ENCODE peak calls at places on chromosomes 16 and 17, in ten cellular contexts. One of them, this sample, is unnamed.
A peak's percentile ranks its signal among the peaks of the same experiment; 100 is the strongest.

GRCh38 chr16:65283238-65283651 is 161.4 kb upstream of the CDH11 start:
- DNase-seq in renal cortical epithelial cell: no peak
- DNase-seq in stimulated activated naive CD8-positive, alpha-beta T cell treated with anti-CD3 and anti-CD28 coated beads, Interleukin-15, amount 100 ng/mL, for 72 hours: no peak
- DNase-seq in NT2/D1: no peak
- DNase-seq in mesenchymal stem cell: no peak
- DNase-seq in HTR-8/SVneo: no peak
- DNase-seq in skeletal muscle cell: no peak
- DNase-seq in right atrium auricular region: no peak
- DNase-seq in cardiac muscle cell: peak; percentile 52
- DNase-seq in stimulated activated CD4-positive, alpha-beta T cell treated with anti-CD3 and anti-CD28 coated beads, Interleukin-1b, Interleukin-23, amount 100 ng/mL, for 1 hour: no peak
- DNase-seq in this sample: no peak

GRCh38 chr16:16905850-16906249 is 526.9 kb downstream of the NPIPA7 start:
- DNase-seq in right atrium auricular region: no peak
- DNase-seq in HTR-8/SVneo: no peak
- DNase-seq in cardiac muscle cell: no peak
- DNase-seq in renal cortical epithelial cell: no peak
- DNase-seq in skeletal muscle cell: no peak
- DNase-seq in stimulated activated naive CD8-positive, alpha-beta T cell treated with anti-CD3 and anti-CD28 coated beads, Interleukin-15, amount 100 ng/mL, for 72 hours: no peak
- DNase-seq in NT2/D1: no peak
- DNase-seq in mesenchymal stem cell: no peak
- DNase-seq in stimulated activated CD4-positive, alpha-beta T cell treated with anti-CD3 and anti-CD28 coated beads, Interleukin-1b, Interleukin-23, amount 100 ng/mL, for 1 hour: no peak
- DNase-seq in this sample: no peak

GRCh38 chr17:74815671-74816370 is 39.7 kb upstream of the NAT9 start:
- DNase-seq in mesenchymal stem cell: no peak
- DNase-seq in right atrium auricular region: no peak
- DNase-seq in renal cortical epithelial cell: no peak
- DNase-seq in NT2/D1: peak; percentile 15
- DNase-seq in HTR-8/SVneo: no peak
- DNase-seq in stimulated activated naive CD8-positive, alpha-beta T cell treated with anti-CD3 and anti-CD28 coated beads, Interleukin-15, amount 100 ng/mL, for 72 hours: no peak
- DNase-seq in skeletal muscle cell: no peak
- DNase-seq in stimulated activated CD4-positive, alpha-beta T cell treated with anti-CD3 and anti-CD28 coated beads, Interleukin-1b, Interleukin-23, amount 100 ng/mL, for 1 hour: no peak
- DNase-seq in cardiac muscle cell: peak; percentile 47
- DNase-seq in this sample: no peak

GRCh38 chr16:74724820-74725549 is 24.3 kb upstream of the MLKL start:
- DNase-seq in stimulated activated naive CD8-positive, alpha-beta T cell treated with anti-CD3 and anti-CD28 coated beads, Interleukin-15, amount 100 ng/mL, for 72 hours: no peak
- DNase-seq in renal cortical epithelial cell: peak; percentile 55
- DNase-seq in HTR-8/SVneo: peak; percentile 86
- DNase-seq in right atrium auricular region: no peak
- DNase-seq in mesenchymal stem cell: no peak
- DNase-seq in stimulated activated CD4-positive, alpha-beta T cell treated with anti-CD3 and anti-CD28 coated beads, Interleukin-1b, Interleukin-23, amount 100 ng/mL, for 1 hour: no peak
- DNase-seq in NT2/D1: no peak
- DNase-seq in cardiac muscle cell: no peak
- DNase-seq in skeletal muscle cell: peak; percentile 31
- DNase-seq in this sample: peak; percentile 72

GRCh38 chr16:75794426-75794825 is 68.1 kb upstream of the CPHXL start:
- DNase-seq in skeletal muscle cell: no peak
- DNase-seq in NT2/D1: no peak
- DNase-seq in stimulated activated naive CD8-positive, alpha-beta T cell treated with anti-CD3 and anti-CD28 coated beads, Interleukin-15, amount 100 ng/mL, for 72 hours: no peak
- DNase-seq in mesenchymal stem cell: no peak
- DNase-seq in right atrium auricular region: no peak
- DNase-seq in cardiac muscle cell: no peak
- DNase-seq in renal cortical epithelial cell: no peak
- DNase-seq in HTR-8/SVneo: no peak
- DNase-seq in stimulated activated CD4-positive, alpha-beta T cell treated with anti-CD3 and anti-CD28 coated beads, Interleukin-1b, Interleukin-23, amount 100 ng/mL, for 1 hour: no peak
- DNase-seq in this sample: no peak

GRCh38 chr16:23570992-23571632 is 13.6 kb downstream of the UBFD1 start:
- DNase-seq in stimulated activated naive CD8-positive, alpha-beta T cell treated with anti-CD3 and anti-CD28 coated beads, Interleukin-15, amount 100 ng/mL, for 72 hours: no peak
- DNase-seq in NT2/D1: no peak
- DNase-seq in cardiac muscle cell: no peak
- DNase-seq in right atrium auricular region: no peak
- DNase-seq in stimulated activated CD4-positive, alpha-beta T cell treated with anti-CD3 and anti-CD28 coated beads, Interleukin-1b, Interleukin-23, amount 100 ng/mL, for 1 hour: no peak
- DNase-seq in skeletal muscle cell: no peak
- DNase-seq in mesenchymal stem cell: no peak
- DNase-seq in HTR-8/SVneo: no peak
- DNase-seq in renal cortical epithelial cell: no peak
- DNase-seq in this sample: no peak

GRCh38 chr16:13873835-13874438 is 46.0 kb upstream of the ERCC4 start:
- DNase-seq in stimulated activated CD4-positive, alpha-beta T cell treated with anti-CD3 and anti-CD28 coated beads, Interleukin-1b, Interleukin-23, amount 100 ng/mL, for 1 hour: no peak
- DNase-seq in cardiac muscle cell: peak; percentile 70
- DNase-seq in HTR-8/SVneo: peak; percentile 32
- DNase-seq in right atrium auricular region: no peak
- DNase-seq in mesenchymal stem cell: peak; percentile 6
- DNase-seq in renal cortical epithelial cell: peak; percentile 29
- DNase-seq in NT2/D1: peak; percentile 67
- DNase-seq in skeletal muscle cell: no peak
- DNase-seq in stimulated activated naive CD8-positive, alpha-beta T cell treated with anti-CD3 and anti-CD28 coated beads, Interleukin-15, amount 100 ng/mL, for 72 hours: no peak
- DNase-seq in this sample: no peak

GRCh38 chr16:21566891-21567414 is 32.4 kb upstream of the METTL9 start:
- DNase-seq in HTR-8/SVneo: no peak
- DNase-seq in renal cortical epithelial cell: no peak
- DNase-seq in stimulated activated CD4-positive, alpha-beta T cell treated with anti-CD3 and anti-CD28 coated beads, Interleukin-1b, Interleukin-23, amount 100 ng/mL, for 1 hour: no peak
- DNase-seq in NT2/D1: no peak
- DNase-seq in right atrium auricular region: peak; percentile 50
- DNase-seq in cardiac muscle cell: no peak
- DNase-seq in mesenchymal stem cell: no peak
- DNase-seq in stimulated activated naive CD8-positive, alpha-beta T cell treated with anti-CD3 and anti-CD28 coated beads, Interleukin-15, amount 100 ng/mL, for 72 hours: no peak
- DNase-seq in skeletal muscle cell: no peak
- DNase-seq in this sample: no peak

GRCh38 chr16:31525113-31525512 is 2.6 kb upstream of the AHSP start:
- DNase-seq in cardiac muscle cell: no peak
- DNase-seq in stimulated activated naive CD8-positive, alpha-beta T cell treated with anti-CD3 and anti-CD28 coated beads, Interleukin-15, amount 100 ng/mL, for 72 hours: no peak
- DNase-seq in mesenchymal stem cell: no peak
- DNase-seq in renal cortical epithelial cell: no peak
- DNase-seq in right atrium auricular region: no peak
- DNase-seq in skeletal muscle cell: no peak
- DNase-seq in HTR-8/SVneo: no peak
- DNase-seq in stimulated activated CD4-positive, alpha-beta T cell treated with anti-CD3 and anti-CD28 coated beads, Interleukin-1b, Interleukin-23, amount 100 ng/mL, for 1 hour: no peak
- DNase-seq in NT2/D1: no peak
- DNase-seq in this sample: no peak

GRCh38 chr16:86521236-86522197 is 11.2 kb downstream of the FOXF1 start:
- DNase-seq in cardiac muscle cell: no peak
- DNase-seq in NT2/D1: no peak
- DNase-seq in stimulated activated naive CD8-positive, alpha-beta T cell treated with anti-CD3 and anti-CD28 coated beads, Interleukin-15, amount 100 ng/mL, for 72 hours: no peak
- DNase-seq in mesenchymal stem cell: peak; percentile 9
- DNase-seq in right atrium auricular region: no peak
- DNase-seq in skeletal muscle cell: no peak
- DNase-seq in renal cortical epithelial cell: no peak
- DNase-seq in HTR-8/SVneo: no peak
- DNase-seq in stimulated activated CD4-positive, alpha-beta T cell treated with anti-CD3 and anti-CD28 coated beads, Interleukin-1b, Interleukin-23, amount 100 ng/mL, for 1 hour: no peak
- DNase-seq in this sample: no peak

GRCh38 chr16:87043273-87044030 is 273.7 kb downstream of the C16orf95 start:
- DNase-seq in NT2/D1: no peak
- DNase-seq in skeletal muscle cell: no peak
- DNase-seq in right atrium auricular region: no peak
- DNase-seq in renal cortical epithelial cell: peak; percentile 2
- DNase-seq in stimulated activated naive CD8-positive, alpha-beta T cell treated with anti-CD3 and anti-CD28 coated beads, Interleukin-15, amount 100 ng/mL, for 72 hours: no peak
- DNase-seq in stimulated activated CD4-positive, alpha-beta T cell treated with anti-CD3 and anti-CD28 coated beads, Interleukin-1b, Interleukin-23, amount 100 ng/mL, for 1 hour: no peak
- DNase-seq in cardiac muscle cell: no peak
- DNase-seq in HTR-8/SVneo: no peak
- DNase-seq in mesenchymal stem cell: no peak
- DNase-seq in this sample: no peak

GRCh38 chr17:47810200-47810821 is 11.3 kb downstream of the OSBPL7 start:
- DNase-seq in right atrium auricular region: no peak
- DNase-seq in mesenchymal stem cell: peak; percentile 96
- DNase-seq in HTR-8/SVneo: peak; percentile 82
- DNase-seq in stimulated activated CD4-positive, alpha-beta T cell treated with anti-CD3 and anti-CD28 coated beads, Interleukin-1b, Interleukin-23, amount 100 ng/mL, for 1 hour: no peak
- DNase-seq in NT2/D1: no peak
- DNase-seq in skeletal muscle cell: peak; percentile 73
- DNase-seq in cardiac muscle cell: peak; percentile 28
- DNase-seq in stimulated activated naive CD8-positive, alpha-beta T cell treated with anti-CD3 and anti-CD28 coated beads, Interleukin-15, amount 100 ng/mL, for 72 hours: no peak
- DNase-seq in renal cortical epithelial cell: peak; percentile 95
- DNase-seq in this sample: peak; percentile 54

GRCh38 chr17:77437017-77437416 is 296.2 kb downstream of the SEC14L1 start:
- DNase-seq in mesenchymal stem cell: peak; percentile 78
- DNase-seq in renal cortical epithelial cell: no peak
- DNase-seq in right atrium auricular region: no peak
- DNase-seq in HTR-8/SVneo: no peak
- DNase-seq in stimulated activated naive CD8-positive, alpha-beta T cell treated with anti-CD3 and anti-CD28 coated beads, Interleukin-15, amount 100 ng/mL, for 72 hours: peak; percentile 32
- DNase-seq in cardiac muscle cell: no peak
- DNase-seq in NT2/D1: no peak
- DNase-seq in skeletal muscle cell: peak; percentile 89
- DNase-seq in stimulated activated CD4-positive, alpha-beta T cell treated with anti-CD3 and anti-CD28 coated beads, Interleukin-1b, Interleukin-23, amount 100 ng/mL, for 1 hour: no peak
- DNase-seq in this sample: no peak

GRCh38 chr16:48687421-48688038 is 77.5 kb upstream of the N4BP1 start:
- DNase-seq in skeletal muscle cell: peak; percentile 24
- DNase-seq in stimulated activated naive CD8-positive, alpha-beta T cell treated with anti-CD3 and anti-CD28 coated beads, Interleukin-15, amount 100 ng/mL, for 72 hours: peak; percentile 30
- DNase-seq in renal cortical epithelial cell: peak; percentile 57
- DNase-seq in stimulated activated CD4-positive, alpha-beta T cell treated with anti-CD3 and anti-CD28 coated beads, Interleukin-1b, Interleukin-23, amount 100 ng/mL, for 1 hour: no peak
- DNase-seq in mesenchymal stem cell: peak; percentile 75
- DNase-seq in HTR-8/SVneo: peak; percentile 57
- DNase-seq in right atrium auricular region: peak; percentile 65
- DNase-seq in NT2/D1: peak; percentile 50
- DNase-seq in cardiac muscle cell: peak; percentile 82
- DNase-seq in this sample: peak; percentile 52

GRCh38 chr17:50166518-50167181 is 845 bp downstream of the SGCA start:
- DNase-seq in renal cortical epithelial cell: no peak
- DNase-seq in skeletal muscle cell: no peak
- DNase-seq in right atrium auricular region: no peak
- DNase-seq in stimulated activated naive CD8-positive, alpha-beta T cell treated with anti-CD3 and anti-CD28 coated beads, Interleukin-15, amount 100 ng/mL, for 72 hours: no peak
- DNase-seq in stimulated activated CD4-positive, alpha-beta T cell treated with anti-CD3 and anti-CD28 coated beads, Interleukin-1b, Interleukin-23, amount 100 ng/mL, for 1 hour: no peak
- DNase-seq in NT2/D1: no peak
- DNase-seq in mesenchymal stem cell: no peak
- DNase-seq in HTR-8/SVneo: no peak
- DNase-seq in cardiac muscle cell: no peak
- DNase-seq in this sample: peak; percentile 17

GRCh38 chr17:36089888-36090836 is at the start of gene CCL3:
- DNase-seq in HTR-8/SVneo: no peak
- DNase-seq in renal cortical epithelial cell: no peak
- DNase-seq in stimulated activated CD4-positive, alpha-beta T cell treated with anti-CD3 and anti-CD28 coated beads, Interleukin-1b, Interleukin-23, amount 100 ng/mL, for 1 hour: no peak
- DNase-seq in cardiac muscle cell: no peak
- DNase-seq in skeletal muscle cell: no peak
- DNase-seq in right atrium auricular region: no peak
- DNase-seq in stimulated activated naive CD8-positive, alpha-beta T cell treated with anti-CD3 and anti-CD28 coated beads, Interleukin-15, amount 100 ng/mL, for 72 hours: peak; percentile 71
- DNase-seq in mesenchymal stem cell: no peak
- DNase-seq in NT2/D1: no peak
- DNase-seq in this sample: no peak

GRCh38 chr17:5665164-5665563 is 80.9 kb upstream of the NLRP1 start:
- DNase-seq in skeletal muscle cell: no peak
- DNase-seq in cardiac muscle cell: peak; percentile 19
- DNase-seq in stimulated activated naive CD8-positive, alpha-beta T cell treated with anti-CD3 and anti-CD28 coated beads, Interleukin-15, amount 100 ng/mL, for 72 hours: no peak
- DNase-seq in renal cortical epithelial cell: no peak
- DNase-seq in stimulated activated CD4-positive, alpha-beta T cell treated with anti-CD3 and anti-CD28 coated beads, Interleukin-1b, Interleukin-23, amount 100 ng/mL, for 1 hour: no peak
- DNase-seq in HTR-8/SVneo: no peak
- DNase-seq in NT2/D1: no peak
- DNase-seq in right atrium auricular region: no peak
- DNase-seq in mesenchymal stem cell: no peak
- DNase-seq in this sample: peak; percentile 12

GRCh38 chr17:19523690-19524089 is 10.0 kb upstream of the SLC47A1 start:
- DNase-seq in right atrium auricular region: no peak
- DNase-seq in mesenchymal stem cell: no peak
- DNase-seq in HTR-8/SVneo: no peak
- DNase-seq in stimulated activated CD4-positive, alpha-beta T cell treated with anti-CD3 and anti-CD28 coated beads, Interleukin-1b, Interleukin-23, amount 100 ng/mL, for 1 hour: no peak
- DNase-seq in skeletal muscle cell: no peak
- DNase-seq in renal cortical epithelial cell: no peak
- DNase-seq in cardiac muscle cell: no peak
- DNase-seq in NT2/D1: no peak
- DNase-seq in stimulated activated naive CD8-positive, alpha-beta T cell treated with anti-CD3 and anti-CD28 coated beads, Interleukin-15, amount 100 ng/mL, for 72 hours: no peak
- DNase-seq in this sample: no peak

GRCh38 chr16:80883159-80883642 is 78.8 kb upstream of the CDYL2 start:
- DNase-seq in right atrium auricular region: no peak
- DNase-seq in stimulated activated CD4-positive, alpha-beta T cell treated with anti-CD3 and anti-CD28 coated beads, Interleukin-1b, Interleukin-23, amount 100 ng/mL, for 1 hour: no peak
- DNase-seq in NT2/D1: no peak
- DNase-seq in renal cortical epithelial cell: peak; percentile 6
- DNase-seq in mesenchymal stem cell: no peak
- DNase-seq in stimulated activated naive CD8-positive, alpha-beta T cell treated with anti-CD3 and anti-CD28 coated beads, Interleukin-15, amount 100 ng/mL, for 72 hours: no peak
- DNase-seq in skeletal muscle cell: no peak
- DNase-seq in cardiac muscle cell: no peak
- DNase-seq in HTR-8/SVneo: no peak
- DNase-seq in this sample: no peak

GRCh38 chr16:46582313-46582712 is 38.9 kb downstream of the SHCBP1 start:
- DNase-seq in HTR-8/SVneo: no peak
- DNase-seq in stimulated activated CD4-positive, alpha-beta T cell treated with anti-CD3 and anti-CD28 coated beads, Interleukin-1b, Interleukin-23, amount 100 ng/mL, for 1 hour: no peak
- DNase-seq in NT2/D1: no peak
- DNase-seq in cardiac muscle cell: no peak
- DNase-seq in stimulated activated naive CD8-positive, alpha-beta T cell treated with anti-CD3 and anti-CD28 coated beads, Interleukin-15, amount 100 ng/mL, for 72 hours: no peak
- DNase-seq in mesenchymal stem cell: no peak
- DNase-seq in renal cortical epithelial cell: no peak
- DNase-seq in skeletal muscle cell: no peak
- DNase-seq in right atrium auricular region: no peak
- DNase-seq in this sample: no peak

GRCh38 chr17:44909681-44910144 is 5.6 kb downstream of the GFAP start:
- DNase-seq in mesenchymal stem cell: peak; percentile 68
- DNase-seq in right atrium auricular region: no peak
- DNase-seq in NT2/D1: no peak
- DNase-seq in HTR-8/SVneo: peak; percentile 77
- DNase-seq in renal cortical epithelial cell: peak; percentile 91
- DNase-seq in cardiac muscle cell: no peak
- DNase-seq in stimulated activated CD4-positive, alpha-beta T cell treated with anti-CD3 and anti-CD28 coated beads, Interleukin-1b, Interleukin-23, amount 100 ng/mL, for 1 hour: no peak
- DNase-seq in skeletal muscle cell: peak; percentile 36
- DNase-seq in stimulated activated naive CD8-positive, alpha-beta T cell treated with anti-CD3 and anti-CD28 coated beads, Interleukin-15, amount 100 ng/mL, for 72 hours: no peak
- DNase-seq in this sample: peak; percentile 68

GRCh38 chr17:10126554-10127493 is 71.6 kb downstream of the GAS7 start:
- DNase-seq in skeletal muscle cell: peak; percentile 66
- DNase-seq in stimulated activated CD4-positive, alpha-beta T cell treated with anti-CD3 and anti-CD28 coated beads, Interleukin-1b, Interleukin-23, amount 100 ng/mL, for 1 hour: no peak
- DNase-seq in cardiac muscle cell: no peak
- DNase-seq in right atrium auricular region: peak; percentile 77
- DNase-seq in NT2/D1: no peak
- DNase-seq in renal cortical epithelial cell: peak; percentile 4
- DNase-seq in mesenchymal stem cell: peak; percentile 97
- DNase-seq in HTR-8/SVneo: peak; percentile 41
- DNase-seq in stimulated activated naive CD8-positive, alpha-beta T cell treated with anti-CD3 and anti-CD28 coated beads, Interleukin-15, amount 100 ng/mL, for 72 hours: no peak
- DNase-seq in this sample: no peak

GRCh38 chr16:83109736-83110135 is 483.0 kb downstream of the CDH13 start:
- DNase-seq in NT2/D1: no peak
- DNase-seq in renal cortical epithelial cell: no peak
- DNase-seq in cardiac muscle cell: no peak
- DNase-seq in HTR-8/SVneo: no peak
- DNase-seq in mesenchymal stem cell: no peak
- DNase-seq in right atrium auricular region: no peak
- DNase-seq in stimulated activated CD4-positive, alpha-beta T cell treated with anti-CD3 and anti-CD28 coated beads, Interleukin-1b, Interleukin-23, amount 100 ng/mL, for 1 hour: no peak
- DNase-seq in skeletal muscle cell: no peak
- DNase-seq in stimulated activated naive CD8-positive, alpha-beta T cell treated with anti-CD3 and anti-CD28 coated beads, Interleukin-15, amount 100 ng/mL, for 72 hours: no peak
- DNase-seq in this sample: no peak

GRCh38 chr16:73125860-73126259 is 77.9 kb upstream of the ZFHX3 start:
- DNase-seq in cardiac muscle cell: no peak
- DNase-seq in stimulated activated naive CD8-positive, alpha-beta T cell treated with anti-CD3 and anti-CD28 coated beads, Interleukin-15, amount 100 ng/mL, for 72 hours: no peak
- DNase-seq in HTR-8/SVneo: peak; percentile 25
- DNase-seq in skeletal muscle cell: peak; percentile 59
- DNase-seq in renal cortical epithelial cell: peak; percentile 55
- DNase-seq in stimulated activated CD4-positive, alpha-beta T cell treated with anti-CD3 and anti-CD28 coated beads, Interleukin-1b, Interleukin-23, amount 100 ng/mL, for 1 hour: no peak
- DNase-seq in right atrium auricular region: no peak
- DNase-seq in NT2/D1: no peak
- DNase-seq in mesenchymal stem cell: peak; percentile 45
- DNase-seq in this sample: no peak

GRCh38 chr16:14056970-14057369 is 14.1 kb upstream of the MRTFB start:
- DNase-seq in stimulated activated CD4-positive, alpha-beta T cell treated with anti-CD3 and anti-CD28 coated beads, Interleukin-1b, Interleukin-23, amount 100 ng/mL, for 1 hour: no peak
- DNase-seq in HTR-8/SVneo: no peak
- DNase-seq in right atrium auricular region: no peak
- DNase-seq in mesenchymal stem cell: no peak
- DNase-seq in skeletal muscle cell: peak; percentile 6
- DNase-seq in renal cortical epithelial cell: no peak
- DNase-seq in NT2/D1: no peak
- DNase-seq in stimulated activated naive CD8-positive, alpha-beta T cell treated with anti-CD3 and anti-CD28 coated beads, Interleukin-15, amount 100 ng/mL, for 72 hours: no peak
- DNase-seq in cardiac muscle cell: no peak
- DNase-seq in this sample: no peak

GRCh38 chr17:38428150-38428642 is at the start of gene ARHGAP23:
- DNase-seq in renal cortical epithelial cell: peak; percentile 42
- DNase-seq in right atrium auricular region: no peak
- DNase-seq in NT2/D1: no peak
- DNase-seq in skeletal muscle cell: no peak
- DNase-seq in stimulated activated naive CD8-positive, alpha-beta T cell treated with anti-CD3 and anti-CD28 coated beads, Interleukin-15, amount 100 ng/mL, for 72 hours: peak; percentile 37
- DNase-seq in HTR-8/SVneo: peak; percentile 91
- DNase-seq in stimulated activated CD4-positive, alpha-beta T cell treated with anti-CD3 and anti-CD28 coated beads, Interleukin-1b, Interleukin-23, amount 100 ng/mL, for 1 hour: peak; percentile 22
- DNase-seq in mesenchymal stem cell: peak; percentile 80
- DNase-seq in cardiac muscle cell: peak; percentile 73
- DNase-seq in this sample: peak; percentile 89

GRCh38 chr17:81336930-81337325 is 41.8 kb upstream of the SLC38A10 start:
- DNase-seq in skeletal muscle cell: no peak
- DNase-seq in stimulated activated naive CD8-positive, alpha-beta T cell treated with anti-CD3 and anti-CD28 coated beads, Interleukin-15, amount 100 ng/mL, for 72 hours: no peak
- DNase-seq in stimulated activated CD4-positive, alpha-beta T cell treated with anti-CD3 and anti-CD28 coated beads, Interleukin-1b, Interleukin-23, amount 100 ng/mL, for 1 hour: no peak
- DNase-seq in NT2/D1: no peak
- DNase-seq in HTR-8/SVneo: no peak
- DNase-seq in right atrium auricular region: no peak
- DNase-seq in cardiac muscle cell: no peak
- DNase-seq in mesenchymal stem cell: no peak
- DNase-seq in renal cortical epithelial cell: no peak
- DNase-seq in this sample: no peak

GRCh38 chr16:2275476-2276450 is 7.8 kb upstream of the RNPS1 start:
- DNase-seq in cardiac muscle cell: no peak
- DNase-seq in HTR-8/SVneo: no peak
- DNase-seq in stimulated activated naive CD8-positive, alpha-beta T cell treated with anti-CD3 and anti-CD28 coated beads, Interleukin-15, amount 100 ng/mL, for 72 hours: no peak
- DNase-seq in skeletal muscle cell: no peak
- DNase-seq in right atrium auricular region: no peak
- DNase-seq in stimulated activated CD4-positive, alpha-beta T cell treated with anti-CD3 and anti-CD28 coated beads, Interleukin-1b, Interleukin-23, amount 100 ng/mL, for 1 hour: no peak
- DNase-seq in mesenchymal stem cell: no peak
- DNase-seq in NT2/D1: no peak
- DNase-seq in renal cortical epithelial cell: no peak
- DNase-seq in this sample: no peak

This sample was measured in aorta.